ENCODE peak calls at places on chromosomes 6 and 20, in seven cellular contexts. D is adipocyte, R is keratinocyte, W is heart left ventricle, V is H9, Z is breast epithelium, S is ovary. K is an unnamed sample.

GRCh38 chr20:61352381-61353260 is 100.6 kb downstream of the CDH4 start:
- DNase-seq in D (no peak), R (no peak), W (no peak), V (peak; percentile 39), Z (no peak), S (no peak), K (no peak)

GRCh38 chr6:106608080-106608668 is 21.1 kb downstream of the RTN4IP1 start:
- DNase-seq in D (peak; percentile 53), R (no peak), W (no peak), V (no peak), Z (no peak), S (no peak), K (no peak)

GRCh38 chr6:155272353-155273222 is 8.8 kb downstream of the CLDN20 start:
- DNase-seq in D (peak; percentile 68), R (no peak), W (no peak), V (no peak), Z (no peak), S (peak; percentile 32), K (no peak)

GRCh38 chr20:2773812-2774211 is 26.6 kb downstream of the CPXM1 start:
- DNase-seq in D (no peak), R (no peak), W (no peak), V (no peak), Z (no peak), S (no peak), K (no peak)

GRCh38 chr6:32288426-32288825 is 64.6 kb upstream of the NOTCH4 start:
- DNase-seq in D (no peak), R (no peak), W (no peak), V (no peak), Z (no peak), S (no peak), K (no peak)

GRCh38 chr6:152146385-152146784 is 338.9 kb downstream of the ESR1 start:
- DNase-seq in D (peak; percentile 69), R (no peak), W (no peak), V (no peak), Z (no peak), S (no peak), K (no peak)

GRCh38 chr20:50928469-50928868 is 2.8 kb downstream of the ADNP start:
- DNase-seq in D (no peak), R (no peak), W (no peak), V (no peak), Z (no peak), S (no peak), K (no peak)

GRCh38 chr6:113732384-113732966 is 124.7 kb upstream of the MARCKS start:
- DNase-seq in D (peak; percentile 31), R (no peak), W (peak; percentile 68), V (no peak), Z (peak; percentile 49), S (no peak), K (peak; percentile 16)

GRCh38 chr6:106927531-106928398 is 46.8 kb downstream of the CD24 start:
- DNase-seq in D (peak; percentile 43), R (peak; percentile 11), W (peak; percentile 35), V (peak; percentile 71), Z (no peak), S (no peak), K (peak; percentile 34)

GRCh38 chr20:45268531-45268930 is 14.2 kb upstream of the SLPI start:
- DNase-seq in D (no peak), R (no peak), W (no peak), V (no peak), Z (no peak), S (no peak), K (no peak)

GRCh38 chr20:41009960-41010359 is 18.7 kb upstream of the TOP1 start:
- DNase-seq in D (peak; percentile 68), R (no peak), W (no peak), V (no peak), Z (no peak), S (no peak), K (no peak)

GRCh38 chr20:34720266-34720665 is 16.1 kb downstream of the TP53INP2 start:
- DNase-seq in D (no peak), R (no peak), W (no peak), V (no peak), Z (no peak), S (no peak), K (no peak)

DNA sequence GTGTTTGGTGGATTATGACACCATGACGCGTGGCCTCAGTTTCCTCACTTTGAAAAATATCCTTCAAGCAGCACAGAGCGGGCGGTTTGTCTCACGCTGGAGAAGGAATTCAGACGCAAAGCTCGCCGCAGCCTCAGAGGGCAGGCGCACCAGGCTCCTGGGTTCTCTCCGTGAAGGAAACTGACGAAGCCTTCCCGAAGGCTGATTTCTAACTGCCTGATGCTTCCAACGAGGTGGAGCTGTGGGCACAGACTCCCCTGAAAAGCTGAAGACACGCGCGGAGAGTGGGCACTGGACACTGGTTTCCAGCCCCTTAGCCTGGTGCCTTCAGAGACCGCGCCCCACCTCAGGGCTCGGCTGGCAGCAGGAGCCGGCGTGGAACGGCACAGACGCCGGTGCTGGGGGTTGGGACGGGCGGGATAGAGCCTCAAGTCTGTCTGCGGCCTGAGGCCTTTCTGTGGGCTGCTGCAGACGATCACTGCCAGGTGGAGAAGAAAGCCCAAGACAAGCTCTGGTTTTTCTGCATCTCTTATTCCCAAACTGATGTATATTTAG is 56.1 kb downstream of the DACT2 start:
- DNase-seq in D (no peak), R (no peak), W (no peak), V (no peak), Z (no peak), S (no peak), K (no peak)
- H3K4me1 ChIP-seq in D (no peaks in the 10 kb centered on the region), R (peaks cover 4% of the 10 kb centered on the region), W (no peaks in the 10 kb centered on the region), V (no peaks in the 10 kb centered on the region), Z (no peaks in the 10 kb centered on the region), S (peaks cover 3% of the 10 kb centered on the region), K (no peaks in the 10 kb centered on the region)

DNA sequence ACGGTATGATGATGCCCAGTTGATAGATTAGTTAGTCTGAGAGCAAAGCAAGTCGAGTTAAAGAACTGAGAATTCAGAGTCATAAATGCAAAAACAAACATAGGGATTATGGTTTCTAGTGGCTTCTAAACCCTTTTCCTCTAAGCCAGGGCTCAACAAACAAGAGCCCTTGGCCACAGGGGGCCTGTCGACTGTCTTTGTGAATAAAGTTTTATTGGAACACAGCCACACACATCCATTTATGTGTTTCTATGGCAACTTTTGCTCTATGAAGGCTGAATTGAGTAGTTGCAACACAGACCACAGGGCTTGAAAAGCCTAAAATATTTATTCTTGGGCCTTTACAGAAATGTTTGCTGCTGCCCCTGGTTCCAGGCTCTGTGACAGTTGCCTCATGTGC is 76.2 kb downstream of the SLC24A3 start:
- DNase-seq in D (no peak), R (no peak), W (no peak), V (no peak), Z (no peak), S (no peak), K (no peak)
- H3K4me1 ChIP-seq in D (no peaks in the 10 kb centered on the region), R (no peaks in the 10 kb centered on the region), W (peaks cover 4% of the 10 kb centered on the region), V (no peaks in the 10 kb centered on the region), Z (no peaks in the 10 kb centered on the region), S (peaks cover 23% of the 10 kb centered on the region), K (peaks cover 20% of the 10 kb centered on the region)

DNA sequence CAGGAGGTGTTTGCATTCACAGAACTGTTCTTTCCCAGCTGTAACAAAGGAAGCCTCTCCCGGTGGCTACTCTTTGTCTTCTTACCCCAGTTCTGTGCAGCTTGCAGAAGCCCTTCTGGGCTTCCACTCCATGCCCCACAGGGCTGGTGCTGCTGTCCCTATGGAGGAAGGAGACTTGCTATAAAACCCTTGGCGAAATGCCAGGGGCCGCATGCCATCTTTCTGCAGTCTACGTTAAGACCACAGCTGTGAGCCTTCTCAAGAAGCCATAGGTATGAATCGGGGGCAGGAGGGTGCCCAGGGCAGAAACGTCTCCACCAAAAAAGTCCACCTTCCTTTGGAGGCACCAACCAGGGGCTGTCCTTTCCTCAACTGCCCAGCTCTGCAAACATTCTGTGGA is 60.7 kb downstream of the PRND start:
- DNase-seq in D (no peak), R (no peak), W (no peak), V (no peak), Z (no peak), S (no peak), K (no peak)
- H3K4me1 ChIP-seq in D (peaks cover 21% of the 10 kb centered on the region), R (no peaks in the 10 kb centered on the region), W (no peaks in the 10 kb centered on the region), V (no peaks in the 10 kb centered on the region), Z (no peaks in the 10 kb centered on the region), S (no peaks in the 10 kb centered on the region), K (no peaks in the 10 kb centered on the region)

DNA sequence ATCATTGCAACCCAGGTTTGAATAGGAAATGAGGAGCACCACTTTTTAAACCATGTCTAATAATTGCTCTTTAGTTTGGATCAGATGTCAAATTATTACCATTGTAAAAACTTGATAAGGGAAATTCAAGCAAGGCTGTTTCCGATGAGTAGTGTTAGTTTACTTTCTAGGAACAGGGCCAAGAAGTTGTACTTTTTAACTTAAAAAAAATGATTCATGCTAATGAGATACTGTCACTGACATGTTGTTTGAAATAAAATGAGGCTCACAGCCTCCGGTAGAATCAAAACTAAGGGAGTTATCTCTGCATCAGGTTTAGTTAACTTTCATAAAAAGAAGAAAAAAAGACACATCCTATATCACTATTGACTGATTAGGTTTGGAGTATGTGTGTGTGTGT is 55.2 kb upstream of the SUPT3H start:
- DNase-seq in D (peak; percentile 77), R (no peak), W (no peak), V (no peak), Z (no peak), S (no peak), K (no peak)
- H3K4me1 ChIP-seq in D (peaks cover 29% of the 10 kb centered on the region), R (peaks cover 37% of the 10 kb centered on the region), W (peaks cover 22% of the 10 kb centered on the region), V (no peaks in the 10 kb centered on the region), Z (no peaks in the 10 kb centered on the region), S (peaks cover 1% of the 10 kb centered on the region), K (peaks cover 4% of the 10 kb centered on the region)

DNA sequence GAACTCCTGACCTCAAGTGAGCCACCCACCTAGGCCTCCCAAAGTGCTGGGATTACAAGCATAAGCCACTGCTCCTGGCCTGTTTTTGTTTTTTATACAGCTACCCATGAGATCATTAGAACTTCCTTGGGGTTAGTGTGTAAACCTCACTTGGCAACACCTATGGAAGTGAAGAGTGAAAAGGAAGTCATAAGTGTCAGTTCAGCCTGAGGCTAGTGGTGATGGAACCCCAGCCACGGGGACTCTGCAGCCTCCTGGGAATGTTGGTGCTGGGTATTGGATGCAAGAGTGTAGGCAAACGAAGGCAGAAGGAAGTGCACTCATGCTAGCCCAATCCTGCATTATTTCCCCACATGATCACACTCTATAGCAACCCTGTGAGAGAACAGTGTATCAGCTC is 33.6 kb upstream of the FUCA2 start:
- DNase-seq in D (no peak), R (no peak), W (no peak), V (no peak), Z (no peak), S (no peak), K (no peak)
- H3K4me1 ChIP-seq in D (no peaks in the 10 kb centered on the region), R (peaks cover 21% of the 10 kb centered on the region), W (no peaks in the 10 kb centered on the region), V (peaks cover 1% of the 10 kb centered on the region), Z (no peaks in the 10 kb centered on the region), S (no peaks in the 10 kb centered on the region), K (no peaks in the 10 kb centered on the region)

GRCh38 chr6:27143474-27144026 is 104.0 kb upstream of the PRSS16 start:
- DNase-seq in D (no peak), R (no peak), W (no peak), V (no peak), Z (no peak), S (no peak), K (no peak)
- H3K4me1 ChIP-seq in D (peaks cover 24% of the 10 kb centered on the region), R (peaks cover 22% of the 10 kb centered on the region), W (peaks cover 33% of the 10 kb centered on the region), V (no peaks in the 10 kb centered on the region), Z (no peaks in the 10 kb centered on the region), S (peaks cover 13% of the 10 kb centered on the region), K (no peaks in the 10 kb centered on the region)

GRCh38 chr6:102051001-102051400 is 657.5 kb downstream of the GRIK2 start:
- DNase-seq in D (no peak), R (no peak), W (no peak), V (no peak), Z (no peak), S (no peak), K (no peak)

GRCh38 chr6:102051720-102052119 is 658.2 kb downstream of the GRIK2 start:
- DNase-seq in D (no peak), R (no peak), W (no peak), V (no peak), Z (no peak), S (no peak), K (no peak)
- H3K4me1 ChIP-seq in D (no peaks in the 10 kb centered on the region), R (no peaks in the 10 kb centered on the region), W (no peaks in the 10 kb centered on the region), V (peaks cover 2% of the 10 kb centered on the region), Z (no peaks in the 10 kb centered on the region), S (no peaks in the 10 kb centered on the region), K (no peaks in the 10 kb centered on the region)

K was measured in testis.